ENCODE peak calls at places on chromosomes 7 and 10, in five cellular contexts. N, V, J, I and D are unnamed samples.

GRCh38 chr10:14173706-14174594 is 156.8 kb downstream of the FRMD4A start:
- DNase-seq in V (no peak), I (no peak), N (no peak), J (no peak), D (no peak)

GRCh38 chr10:127402596-127403409 is 146.3 kb upstream of the NPS start:
- DNase-seq in J (no peak), V (no peak), N (no peak), I (no peak), D (no peak)

GRCh38 chr7:87110778-87111177 is 41.5 kb upstream of the DMTF1 start:
- DNase-seq in J (no peak), V (no peak), I (no peak), N (peak), D (no peak)

GRCh38 chr10:59903871-59904270 is 2.5 kb downstream of the CCDC6 start:
- DNase-seq in I (no peak), N (no peak), V (no peak), J (no peak), D (no peak)

GRCh38 chr10:11539191-11539868 is 72.1 kb downstream of the USP6NL start:
- DNase-seq in J (no peak), V (no peak), I (no peak), N (no peak), D (no peak)

GRCh38 chr7:25732771-25733217 is 419.2 kb upstream of the NFE2L3 start:
- DNase-seq in J (no peak), V (no peak), I (no peak), N (no peak), D (no peak)

GRCh38 chr7:8640671-8641070 is 207.3 kb downstream of the NXPH1 start:
- DNase-seq in V (no peak), J (no peak), I (no peak), N (no peak), D (no peak)

GRCh38 chr10:22252801-22253577 is 35.2 kb upstream of the EBLN1 start:
- DNase-seq in N (no peak), I (no peak), J (peak), V (no peak), D (peak)

GRCh38 chr10:81018898-81019890 is 481.5 kb downstream of the SH2D4B start:
- DNase-seq in V (peak), N (peak), I (no peak), J (peak), D (peak)

GRCh38 chr7:106618480-106618879 is 42.5 kb downstream of the CCDC71L start:
- DNase-seq in V (no peak), J (no peak), N (no peak), I (no peak), D (no peak)

GRCh38 chr10:33804534-33804933 is 470.1 kb upstream of the NRP1 start:
- DNase-seq in N (no peak), V (no peak), J (no peak), I (no peak), D (no peak)

GRCh38 chr10:79047875-79048638 is 20.7 kb upstream of the ZMIZ1 start:
- DNase-seq in N (no peak), V (no peak), I (no peak), J (peak), D (no peak)

GRCh38 chr10:133282846-133283390 is 6.2 kb upstream of the ADAM8 start:
- DNase-seq in J (no peak), N (no peak), V (no peak), I (no peak), D (no peak)

GRCh38 chr10:113520606-113521481 is 32.0 kb upstream of the HABP2 start:
- DNase-seq in J (peak), I (peak), N (peak), V (peak), D (peak)
- TF ChIP-seq CTCF in J (peak), I (peak), N (peak), V (peak), D (peak)

GRCh38 chr7:128217972-128218652 is 23.0 kb upstream of the LEP start:
- DNase-seq in I (no peak), J (no peak), V (peak), N (no peak), D (no peak)
- TF ChIP-seq CTCF in I (peak), J (no peak), V (no peak), N (peak), D (no peak)

DNA sequence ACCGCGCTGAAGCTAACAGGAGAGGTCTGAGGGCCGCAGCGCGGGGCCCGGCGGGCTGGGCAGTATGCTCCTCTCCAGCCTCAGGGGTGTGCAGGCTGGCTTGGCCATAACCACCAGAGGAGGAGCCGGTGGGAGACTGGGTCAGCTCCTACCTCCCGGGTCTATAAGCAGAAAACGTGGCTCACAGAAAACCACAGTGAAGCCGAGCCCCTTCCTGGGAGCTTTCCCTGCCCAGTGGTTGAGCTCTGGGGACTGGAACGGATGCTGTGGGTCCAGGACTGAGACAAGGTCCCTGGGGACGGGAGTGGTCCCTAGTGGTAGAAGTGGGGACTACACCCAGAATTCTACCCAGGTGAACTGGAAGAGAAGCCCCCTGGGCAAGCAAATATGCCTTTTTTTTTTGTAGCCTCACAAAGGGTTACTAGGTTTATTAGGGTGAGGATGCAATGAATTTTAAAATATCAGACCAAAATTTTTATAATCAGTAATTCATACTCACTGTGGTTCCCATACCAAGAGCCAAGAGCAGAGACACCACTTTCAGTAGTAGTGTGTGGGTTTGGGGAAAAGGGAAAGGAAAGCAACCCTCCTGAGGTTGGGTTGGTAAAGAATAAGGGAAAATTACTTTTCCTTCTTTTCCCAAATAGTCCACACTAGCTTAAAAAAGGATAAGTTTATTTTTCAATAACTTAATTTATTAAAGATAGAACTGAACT is 67.9 kb upstream of the PRKCQ start:
- DNase-seq in N (no peak), I (no peak), J (peak), V (peak), D (peak)
- TF ChIP-seq CTCF in N (peak), I (peak), J (peak), V (peak), D (peak)

GRCh38 chr10:26449726-26450125 is 11.6 kb downstream of the APBB1IP start:
- DNase-seq in N (no peak), J (no peak), I (no peak), V (no peak), D (no peak)

GRCh38 chr10:26446258-26446657 is 8.1 kb downstream of the APBB1IP start:
- DNase-seq in N (no peak), I (no peak), J (peak), V (no peak), D (no peak)

GRCh38 chr10:26445411-26446031 is 7.4 kb downstream of the APBB1IP start:
- DNase-seq in V (no peak), J (no peak), N (no peak), I (no peak), D (no peak)

GRCh38 chr10:26448706-26449435 is 10.7 kb downstream of the APBB1IP start:
- DNase-seq in V (no peak), J (peak), N (no peak), I (no peak), D (no peak)

DNA sequence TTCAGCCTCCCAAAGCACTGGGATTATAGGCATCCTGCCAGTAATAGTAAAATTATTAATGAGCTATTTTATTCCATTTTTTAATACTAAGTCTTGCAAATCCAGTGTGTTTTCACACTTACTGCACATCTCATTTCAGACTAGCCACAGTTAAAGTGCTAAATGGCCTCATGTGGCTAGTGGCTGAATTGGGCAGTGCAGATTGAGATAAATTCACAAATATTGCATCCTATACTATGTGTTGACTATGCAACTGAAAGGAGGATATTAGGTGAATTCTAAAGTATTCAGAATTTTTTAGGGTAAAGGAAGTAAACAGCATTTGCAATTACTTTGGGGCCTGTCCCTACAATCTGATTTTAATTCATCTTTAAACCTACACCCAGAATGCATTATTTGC is 10.2 kb downstream of the APBB1IP start:
- DNase-seq in V (no peak), N (no peak), J (peak), I (no peak), D (no peak)
- TF ChIP-seq CTCF in V (no peak), N (no peak), J (peak), I (no peak), D (no peak)